ENCODE peak calls at places on chromosome 12, in seven cellular contexts. I is GM10248; Y is activated CD4-positive, alpha-beta T cell treated with anti-CD3 and anti-CD28 coated beads for 1 hour; H is WTC11; F is stimulated activated CD8-positive, alpha-beta memory T cell treated with anti-CD3 and anti-CD28 coated beads, Interleukin-4, amount 100 ng/mL, for 1 hour; B is CD8-positive, alpha-beta T cell; D is NCI-H774. Z is an unnamed sample.

GRCh38 chr12:76455582-76456345 is 103.8 kb downstream of the OSBPL8 start:
- DNase-seq in D (peak), H (no peak), F (peak), Y (no peak), I (peak), B (no peak), Z (peak)

GRCh38 chr12:13203028-13203922 is 6.7 kb downstream of the EMP1 start:
- DNase-seq in H (peak), D (no peak), Y (no peak), I (peak), F (no peak), B (no peak), Z (no peak)

GRCh38 chr12:21940549-21940948 is 677 bp downstream of the ABCC9 start:
- DNase-seq in F (no peak), D (no peak), I (no peak), B (no peak), H (no peak), Y (no peak), Z (no peak)

GRCh38 chr12:33330940-33331339 is 108.7 kb downstream of the SYT10 start:
- DNase-seq in Y (no peak), B (no peak), F (no peak), I (no peak), H (no peak), D (no peak), Z (no peak)

GRCh38 chr12:44379827-44380226 is 496.3 kb downstream of the NELL2 start:
- DNase-seq in H (no peak), D (no peak), Y (no peak), I (no peak), F (no peak), B (no peak), Z (no peak)

GRCh38 chr12:56115329-56115728 is 1.1 kb upstream of the RPL41 start:
- DNase-seq in H (no peak), Y (no peak), F (no peak), B (no peak), D (peak), I (no peak), Z (no peak)

GRCh38 chr12:124504273-124505000 is 63.0 kb downstream of the NCOR2 start:
- DNase-seq in H (no peak), B (no peak), Y (no peak), I (no peak), D (no peak), F (no peak), Z (peak)

GRCh38 chr12:55060470-55060869 is 40.7 kb downstream of the NEUROD4 start:
- DNase-seq in H (no peak), I (peak), D (no peak), Y (no peak), F (no peak), B (no peak), Z (no peak)